ENCODE peak calls at places on chromosomes 5 and 9, in five cellular contexts. T is heart right ventricle, S is BE2C, P is testis, K is esophagus squamous epithelium. J is an unnamed sample.

GRCh38 chr5:102860035-102860434 is 104.9 kb downstream of the PAM start:
- DNase-seq in K (no peak), S (no peak), P (no peak), T (no peak), J (no peak)

GRCh38 chr5:9066349-9066748 is 479.5 kb downstream of the SEMA5A start:
- DNase-seq in P (no peak), S (no peak), T (no peak), K (no peak), J (no peak)

GRCh38 chr5:148421661-148422060 is 37.9 kb downstream of the FBXO38 start:
- DNase-seq in T (no peak), K (no peak), P (no peak), S (no peak), J (no peak)

GRCh38 chr9:38359297-38359653 is 33.2 kb upstream of the ALDH1B1 start:
- DNase-seq in T (no peak), S (no peak), P (no peak), K (no peak), J (no peak)

GRCh38 chr9:123929177-123929869 is 603 bp downstream of the DENND1A start:
- DNase-seq in T (no peak), P (peak; percentile 52), S (no peak), K (no peak), J (peak; percentile 64)

GRCh38 chr9:3868466-3868865 is 342.7 kb upstream of the RFX3 start:
- DNase-seq in K (no peak), P (no peak), S (no peak), T (no peak), J (no peak)

GRCh38 chr9:80437825-80438224 is 866.1 kb downstream of the TLE4 start:
- DNase-seq in P (no peak), T (no peak), K (no peak), S (no peak), J (no peak)

GRCh38 chr5:170252710-170253350 is 20.0 kb downstream of the C5orf58 start:
- DNase-seq in T (no peak), P (no peak), S (no peak), K (no peak), J (no peak)

GRCh38 chr5:1100652-1101574 is 10.9 kb downstream of the SLC12A7 start:
- DNase-seq in P (no peak), S (no peak), T (no peak), K (no peak), J (no peak)

GRCh38 chr5:158056426-158056825 is 197.5 kb upstream of the CLINT1 start:
- DNase-seq in P (no peak), T (no peak), K (no peak), S (no peak), J (no peak)

GRCh38 chr5:32365623-32366022 is 52.9 kb upstream of the MTMR12 start:
- DNase-seq in K (no peak), P (no peak), T (no peak), S (no peak), J (no peak)

GRCh38 chr5:34008721-34009120 is 871 bp upstream of the AMACR start:
- DNase-seq in K (no peak), T (no peak), S (no peak), P (no peak), J (no peak)

GRCh38 chr5:112228672-112229071 is 190.4 kb downstream of the EPB41L4A start:
- DNase-seq in T (peak; percentile 82), S (no peak), P (peak; percentile 47), K (no peak), J (peak; percentile 63)

GRCh38 chr5:149060325-149060724 is 2.5 kb downstream of the SH3TC2 start:
- DNase-seq in T (peak; percentile 70), P (peak; percentile 84), K (no peak), S (peak; percentile 97), J (peak; percentile 72)

GRCh38 chr9:133918123-133918813 is 73.9 kb downstream of the VAV2 start:
- DNase-seq in T (no peak), P (no peak), K (no peak), S (no peak), J (no peak)

GRCh38 chr5:137126829-137127228 is 372.3 kb downstream of the SPOCK1 start:
- DNase-seq in S (no peak), T (no peak), K (no peak), P (no peak), J (no peak)

GRCh38 chr9:77956555-77956954 is 75.1 kb downstream of the GNAQ start:
- DNase-seq in K (no peak), P (no peak), S (no peak), T (no peak), J (no peak)

GRCh38 chr5:31824886-31825774 is 186.2 kb downstream of the PDZD2 start:
- DNase-seq in T (peak; percentile 61), P (peak; percentile 73), K (no peak), S (peak; percentile 67), J (no peak)

GRCh38 chr9:127505396-127506116 is 54.2 kb downstream of the LRSAM1 start:
- DNase-seq in T (no peak), P (no peak), K (no peak), S (peak; percentile 73), J (peak; percentile 53)

GRCh38 chr5:95986001-95986400 is 24.4 kb upstream of the ELL2 start:
- DNase-seq in P (no peak), S (no peak), T (no peak), K (no peak), J (no peak)

GRCh38 chr9:133917407-133917806 is 74.7 kb downstream of the VAV2 start:
- DNase-seq in S (no peak), P (no peak), T (no peak), K (no peak), J (no peak)

GRCh38 chr5:53172630-53173029 is 63.1 kb upstream of the MOCS2 start:
- DNase-seq in T (no peak), P (no peak), K (no peak), S (no peak), J (no peak)

GRCh38 chr9:129316281-129317030 is 138.4 kb upstream of the IER5L start:
- DNase-seq in T (no peak), K (no peak), P (no peak), S (no peak), J (peak; percentile 44)

GRCh38 chr9:71612889-71613288 is 155.4 kb downstream of the CEMIP2 start:
- DNase-seq in S (no peak), P (no peak), T (no peak), K (no peak), J (no peak)

GRCh38 chr5:74367241-74367733 is 273.2 kb downstream of the ENC1 start:
- DNase-seq in S (no peak), T (no peak), P (no peak), K (no peak), J (no peak)

GRCh38 chr9:128266868-128267590 is 8.8 kb downstream of the GOLGA2 start:
- DNase-seq in K (no peak), S (no peak), P (no peak), T (no peak), J (no peak)

GRCh38 chr5:128349044-128349629 is 188.9 kb downstream of the FBN2 start:
- DNase-seq in K (no peak), S (no peak), T (peak; percentile 27), P (no peak), J (no peak)

GRCh38 chr9:88418715-88419540 is 30.7 kb downstream of the SPIN1 start:
- DNase-seq in K (no peak), S (no peak), P (no peak), T (no peak), J (no peak)

GRCh38 chr5:171863928-171864327 is 78.3 kb downstream of the SMIM23 start:
- DNase-seq in K (no peak), P (no peak), T (no peak), S (no peak), J (no peak)

GRCh38 chr5:114055810-114056476 is 305.9 kb upstream of the KCNN2 start:
- DNase-seq in K (no peak), P (peak; percentile 33), S (peak; percentile 16), T (peak; percentile 38), J (no peak)

GRCh38 chr5:89343666-89344065 is 460.7 kb upstream of the MEF2C start:
- DNase-seq in S (no peak), T (no peak), P (no peak), K (no peak), J (no peak)

GRCh38 chr9:7212101-7212500 is 454.3 kb downstream of the KDM4C start:
- DNase-seq in K (no peak), S (no peak), P (no peak), T (no peak), J (no peak)

GRCh38 chr5:989961-990530 is 18.6 kb upstream of the NKD2 start:
- DNase-seq in P (peak; percentile 58), T (peak; percentile 81), S (no peak), K (no peak), J (peak; percentile 73)

DNA sequence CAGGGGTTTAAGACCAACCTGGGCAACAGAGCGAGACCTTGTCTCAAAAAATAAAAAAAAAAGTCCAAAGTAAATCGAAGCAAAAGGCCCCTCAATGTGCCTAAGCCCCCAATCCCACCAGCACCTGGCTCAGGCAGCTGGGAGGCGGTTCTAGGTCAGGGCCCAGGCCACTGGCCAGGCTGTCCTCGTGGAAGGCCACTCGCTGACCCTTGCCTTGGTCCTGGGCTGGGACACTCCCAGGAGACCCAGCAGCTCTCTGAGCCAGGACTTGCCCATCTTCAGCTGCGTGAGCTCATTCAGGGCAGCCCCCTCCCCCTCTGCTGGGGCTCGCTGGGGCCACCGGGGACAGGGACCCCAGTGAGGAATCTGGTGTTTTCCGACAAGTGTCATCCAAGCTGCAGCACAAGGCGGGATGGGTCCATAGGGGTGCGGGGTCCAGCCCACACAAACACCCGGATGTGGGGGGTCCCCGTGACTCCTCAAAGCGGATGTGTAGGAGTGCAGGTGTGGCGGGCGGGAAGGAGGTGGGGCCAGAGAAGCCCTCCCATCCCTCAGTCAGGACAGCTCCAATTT is 4.0 kb downstream of the AGPAT2 start:
- DNase-seq in S (no peak), P (no peak), K (no peak), T (no peak), J (peak; percentile 85)
- H3K4me1 ChIP-seq in S (peaks cover 6% of the 10 kb centered on the region), P (peaks cover 19% of the 10 kb centered on the region), K (peaks cover 66% of the 10 kb centered on the region), T (peaks cover 66% of the 10 kb centered on the region), J (no peaks in the 10 kb centered on the region)

DNA sequence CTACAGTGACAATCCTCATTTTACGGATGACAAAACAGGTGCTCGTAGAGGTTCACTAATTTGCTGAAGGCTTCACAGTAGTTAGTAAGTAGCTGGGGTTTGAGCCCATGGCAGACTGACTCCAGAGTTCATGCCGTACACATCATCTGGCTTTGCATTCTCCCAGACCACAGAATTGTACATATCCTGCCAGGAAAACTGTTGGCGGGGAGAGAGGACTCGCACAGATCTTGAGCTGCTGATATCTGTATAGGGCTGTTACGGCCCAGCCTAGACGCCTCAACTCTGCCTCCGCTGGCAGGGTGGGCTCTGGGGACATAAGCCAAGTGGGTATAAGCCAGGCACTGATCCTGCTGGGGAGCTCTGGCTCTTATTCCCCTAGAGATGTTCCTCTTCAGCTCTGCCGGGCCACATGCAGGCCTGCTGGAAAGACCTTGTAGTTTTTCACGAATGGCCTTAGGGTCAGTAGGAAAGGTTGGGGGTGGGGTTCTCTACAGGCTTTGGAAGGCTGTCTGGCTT is 16.3 kb downstream of the LARP1 start:
- DNase-seq in P (peak; percentile 40), K (no peak), T (peak; percentile 31), S (peak; percentile 91), J (no peak)
- TF ChIP-seq CTCF in P (no peak), K (no peak), T (no peak), S (peak; percentile 43), J (no peak)

DNA sequence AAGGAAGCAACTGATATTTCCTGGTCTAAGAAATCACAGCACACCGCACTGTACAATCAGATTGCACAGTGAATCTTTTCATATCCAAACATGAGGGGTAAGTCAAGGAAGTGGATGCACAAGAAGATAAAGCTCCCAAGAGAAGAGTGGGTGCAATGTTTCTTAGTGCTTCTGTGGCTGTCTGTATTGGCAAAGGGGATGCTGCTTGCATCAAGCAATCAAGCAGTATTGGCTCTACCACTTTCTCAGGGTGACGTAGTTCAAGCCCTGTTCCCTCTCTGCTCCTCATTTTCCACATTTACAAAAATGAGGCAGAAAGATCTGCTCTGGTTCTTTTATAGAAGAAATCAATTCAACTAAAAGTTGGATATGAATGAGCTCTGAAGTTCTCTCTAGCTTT is 2.3 kb downstream of the TNFSF8 start:
- DNase-seq in T (no peak), K (no peak), P (no peak), S (no peak), J (no peak)
- H3K4me3 ChIP-seq in T (peak overlapping the region; percentile 24), K (peak overlapping the region; percentile 42), P (no peak overlapping the region), S (no peak overlapping the region), J (peak overlapping the region; percentile 6)

GRCh38 chr5:139685886-139686285 is 37.7 kb downstream of the CXXC5 start:
- DNase-seq in T (no peak), K (no peak), S (no peak), P (no peak), J (no peak)
- H3K4me1 ChIP-seq in T (peaks cover 58% of the 10 kb centered on the region), K (peaks cover 39% of the 10 kb centered on the region), S (peaks cover 25% of the 10 kb centered on the region), P (peaks cover 11% of the 10 kb centered on the region), J (peaks cover 66% of the 10 kb centered on the region)

J was measured in right lobe of liver.